ENCODE peak calls at places on chromosomes 11 and 22, in five cellular contexts. E, G, R, U and H are unnamed samples.
A peak's percentile ranks its signal among the peaks of the same experiment; 100 is the strongest.

GRCh38 chr11:444397-445144 is 2.8 kb upstream of the ANO9 start:
- DNase-seq in G (no peak), R (peak; percentile 68), E (no peak), U (no peak), H (peak; percentile 66)

GRCh38 chr11:61956191-61957027 is 6.3 kb downstream of the BEST1 start:
- DNase-seq in R (no peak), U (peak; percentile 43), E (no peak), G (no peak), H (no peak)

GRCh38 chr11:116888884-116889549 is 51.6 kb upstream of the APOA1 start:
- DNase-seq in R (no peak), G (no peak), U (no peak), E (no peak), H (no peak)

GRCh38 chr11:118961591-118961990 is 5.5 kb downstream of the UPK2 start:
- DNase-seq in R (no peak), G (no peak), E (no peak), U (peak; percentile 52), H (no peak)

GRCh38 chr11:27700351-27701261 is at the start of gene BDNF:
- DNase-seq in U (peak; percentile 73), E (no peak), R (no peak), G (peak; percentile 68), H (no peak)

GRCh38 chr11:76664578-76665061 is 5.9 kb downstream of the LRRC32 start:
- DNase-seq in G (peak; percentile 10), E (no peak), R (peak; percentile 73), U (no peak), H (no peak)

GRCh38 chr11:24965780-24966179 is 468.9 kb downstream of the LUZP2 start:
- DNase-seq in R (no peak), U (no peak), E (no peak), G (no peak), H (no peak)

GRCh38 chr11:429931-430456 is 11.8 kb downstream of the ANO9 start:
- DNase-seq in G (peak; percentile 58), R (no peak), E (no peak), U (peak; percentile 62), H (no peak)

GRCh38 chr22:37052386-37053309 is 1.1 kb downstream of the KCTD17 start:
- DNase-seq in R (no peak), U (no peak), E (no peak), G (no peak), H (no peak)

GRCh38 chr11:118076754-118077281 is at the start of gene TMPRSS4:
- DNase-seq in G (no peak), R (no peak), E (peak; percentile 61), U (no peak), H (peak; percentile 85)

GRCh38 chr11:3196161-3197043 is 22.2 kb downstream of the MRGPRG start:
- DNase-seq in R (no peak), E (no peak), U (peak; percentile 48), G (peak; percentile 75), H (no peak)

GRCh38 chr11:118522571-118523072 is 4.7 kb upstream of the TTC36 start:
- DNase-seq in E (no peak), G (peak; percentile 52), R (peak; percentile 44), U (no peak), H (peak; percentile 79)

GRCh38 chr11:86396403-86396802 is 21.7 kb downstream of the CCDC81 start:
- DNase-seq in R (no peak), U (no peak), E (no peak), G (no peak), H (no peak)

GRCh38 chr11:130606781-130607511 is 158.5 kb downstream of the ADAMTS15 start:
- DNase-seq in E (no peak), U (no peak), R (no peak), G (peak; percentile 31), H (no peak)

GRCh38 chr22:23384451-23384850 is 195.6 kb downstream of the IGLL1 start:
- DNase-seq in U (no peak), E (no peak), G (no peak), R (no peak), H (no peak)

GRCh38 chr11:114610984-114611944 is 15.7 kb upstream of the NXPE4 start:
- DNase-seq in E (no peak), G (no peak), U (no peak), R (no peak), H (no peak)

GRCh38 chr11:64297722-64298358 is 2.3 kb upstream of the CATSPERZ start:
- DNase-seq in E (no peak), U (peak; percentile 56), G (no peak), R (no peak), H (no peak)

GRCh38 chr22:37353839-37354238 is 71.5 kb downstream of the CYTH4 start:
- DNase-seq in U (no peak), E (no peak), G (no peak), R (no peak), H (no peak)

GRCh38 chr11:61769169-61769920 is 16.9 kb downstream of the MYRF start:
- DNase-seq in U (no peak), E (no peak), R (peak; percentile 52), G (no peak), H (peak; percentile 36)

GRCh38 chr11:120682866-120683265 is 171.3 kb downstream of the GRIK4 start:
- DNase-seq in E (no peak), R (no peak), U (no peak), G (no peak), H (no peak)

GRCh38 chr22:37400719-37401118 is 26.6 kb downstream of the ELFN2 start:
- DNase-seq in R (no peak), U (no peak), E (no peak), G (peak; percentile 62), H (no peak)

GRCh38 chr11:73359341-73359740 is 16.9 kb upstream of the RELT start:
- DNase-seq in U (no peak), G (no peak), R (no peak), E (no peak), H (no peak)

GRCh38 chr11:61509058-61510029 is 795 bp downstream of the LRRC10B start:
- DNase-seq in U (peak; percentile 84), E (peak; percentile 37), G (peak; percentile 92), R (peak; percentile 83), H (no peak)

GRCh38 chr11:108654994-108655631 is 9.8 kb upstream of the DDX10 start:
- DNase-seq in R (peak; percentile 30), U (no peak), G (peak; percentile 51), E (peak; percentile 54), H (peak; percentile 37)

GRCh38 chr11:111372538-111372937 is 6.5 kb downstream of the POU2AF1 start:
- DNase-seq in U (peak; percentile 7), E (no peak), G (no peak), R (no peak), H (no peak)

GRCh38 chr11:123255909-123256308 is 60.9 kb upstream of the CLMP start:
- DNase-seq in E (no peak), G (no peak), R (no peak), U (peak; percentile 56), H (no peak)

GRCh38 chr22:25113316-25113721 is 86.3 kb upstream of the CRYBB3 start:
- DNase-seq in U (no peak), E (no peak), G (no peak), R (no peak), H (no peak)

GRCh38 chr11:89275966-89276365 is 98.3 kb downstream of the TYR start:
- DNase-seq in G (no peak), U (no peak), E (no peak), R (no peak), H (no peak)

GRCh38 chr22:40036126-40036525 is 41.4 kb downstream of the FAM83F start:
- DNase-seq in U (no peak), E (no peak), R (no peak), G (no peak), H (no peak)

DNA sequence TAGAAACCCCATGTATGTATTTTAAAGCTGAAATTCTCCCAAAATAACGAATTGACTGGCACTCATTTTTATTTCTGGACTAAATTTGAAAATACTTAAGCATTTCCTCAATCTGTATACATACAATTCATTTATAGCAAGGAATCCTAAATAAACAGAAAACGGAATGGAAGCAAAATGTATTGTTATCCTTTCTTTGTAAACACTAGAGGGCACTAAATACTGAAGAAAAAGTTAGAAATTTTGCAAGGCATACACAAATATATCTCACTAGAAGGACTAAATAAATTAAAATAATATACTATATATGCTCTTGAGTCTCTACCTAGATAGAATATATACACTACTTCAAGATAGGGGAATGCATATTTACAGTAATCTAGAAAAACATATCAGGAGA is 23.1 kb upstream of the ANO5 start:
- DNase-seq in G (no peak), R (no peak), E (no peak), U (no peak), H (peak; percentile 18)
- TF ChIP-seq JUND in G (no peak), R (no peak), E (no peak), U (no peak), H (no peak)

DNA sequence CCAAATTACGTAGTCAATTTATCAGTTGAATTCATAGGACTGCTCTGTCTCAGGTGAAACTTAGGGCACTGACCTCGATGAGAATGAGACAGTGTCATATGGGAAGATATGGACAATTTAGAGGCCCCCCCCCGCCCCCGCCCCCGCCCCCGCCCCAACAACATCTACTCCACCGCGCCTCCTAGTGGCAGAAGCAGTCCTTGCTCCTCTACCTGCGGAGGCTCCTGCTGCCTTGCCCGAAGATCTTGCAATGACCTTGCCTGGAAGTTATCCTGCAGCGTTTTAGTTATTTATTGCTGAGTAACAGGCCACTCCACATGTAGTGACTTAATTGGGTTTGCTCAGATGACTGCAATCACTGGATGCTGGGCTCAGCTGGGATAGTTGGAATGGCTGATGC is 15.1 kb downstream of the SERPINH1 start:
- DNase-seq in G (peak; percentile 84), E (no peak), U (peak; percentile 88), R (peak; percentile 82), H (peak; percentile 49)
- TF ChIP-seq JUND in G (no peak), E (no peak), U (no peak), R (no peak), H (no peak)

GRCh38 chr11:110317516-110317932 is 21.1 kb upstream of the RDX start:
- DNase-seq in U (no peak), G (peak; percentile 62), E (no peak), R (peak; percentile 44), H (no peak)
- TF ChIP-seq JUND in U (no peak), G (peak; percentile 13), E (peak; percentile 11), R (no peak), H (no peak)

GRCh38 chr11:66603072-66603471 is 10.1 kb downstream of the CCS start:
- DNase-seq in G (no peak), U (no peak), E (no peak), R (no peak), H (no peak)

GRCh38 chr11:66600924-66601233 is 7.9 kb downstream of the CCS start:
- DNase-seq in R (no peak), E (no peak), G (no peak), U (no peak), H (no peak)

GRCh38 chr11:66598993-66599392 is 6.0 kb downstream of the CCS start:
- DNase-seq in G (no peak), E (no peak), R (no peak), U (no peak), H (no peak)

GRCh38 chr11:66604161-66604560 is 11.2 kb downstream of the CCS start:
- DNase-seq in E (no peak), R (no peak), U (no peak), G (no peak), H (no peak)

DNA sequence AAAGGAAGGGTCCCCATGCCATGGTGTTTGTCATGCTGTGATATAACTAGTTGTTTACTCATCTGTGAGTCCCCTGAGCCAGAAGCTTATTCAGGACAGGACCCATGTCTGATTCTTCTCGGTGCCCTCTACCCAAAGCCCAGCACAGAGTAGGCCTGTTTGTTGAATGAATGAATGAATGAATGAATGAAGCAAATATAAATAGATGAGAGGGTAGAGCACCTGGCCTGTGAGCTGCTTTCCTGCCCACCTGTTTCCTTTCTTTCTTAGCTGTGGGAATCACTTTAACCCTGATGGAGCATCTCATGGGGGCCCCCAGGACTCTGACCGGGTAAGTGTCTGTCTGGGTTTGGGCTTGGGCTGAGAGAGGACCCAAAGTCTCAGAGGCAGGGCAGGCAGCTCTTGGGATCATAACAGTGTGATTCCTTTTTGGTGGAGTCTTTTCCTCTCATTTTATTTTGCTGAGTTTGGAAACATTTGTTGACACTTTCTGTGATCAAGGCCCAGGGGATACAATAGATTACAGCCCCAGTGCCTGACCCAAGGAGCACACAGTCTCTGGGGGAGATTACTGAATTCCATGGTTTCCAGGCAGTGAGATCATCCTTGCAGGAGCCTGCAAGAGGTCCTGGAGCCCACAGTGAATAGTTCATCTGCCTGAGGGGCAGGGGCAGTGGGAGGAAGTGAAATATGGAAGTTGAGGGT is 7.4 kb downstream of the CCS start:
- DNase-seq in U (no peak), G (no peak), R (no peak), E (no peak), H (no peak)
- TF ChIP-seq JUND in U (no peak), G (no peak), R (no peak), E (no peak), H (no peak)